ENCODE peak calls at places on chromosomes 4 and X, in six cellular contexts. E, U, G, C, I and H are unnamed samples.
A peak's percentile ranks its signal among the peaks of the same experiment; 100 is the strongest.

GRCh38 chr4:7625073-7625472 is 190.3 kb upstream of the PSAPL1 start:
- DNase-seq in C (no peak), G (no peak), I (no peak), E (peak; percentile 49), U (no peak), H (no peak)

GRCh38 chrX:47587091-47587891 is 5.1 kb downstream of the TIMP1 start:
- DNase-seq in C (no peak), U (no peak), I (no peak), G (no peak), E (peak; percentile 27), H (no peak)

GRCh38 chrX:97876697-97877407 is 993.1 kb downstream of the RPA4 start:
- DNase-seq in G (no peak), C (no peak), E (no peak), U (no peak), I (no peak), H (no peak)

GRCh38 chr4:112515278-112516075 is 503 bp downstream of the NEUROG2 start:
- DNase-seq in E (no peak), G (peak; percentile 60), C (peak; percentile 47), U (peak; percentile 79), I (peak; percentile 63), H (peak; percentile 42)

GRCh38 chr4:153154010-153154975 is 50.0 kb upstream of the TRIM2 start:
- DNase-seq in G (no peak), C (peak; percentile 42), I (no peak), U (no peak), E (peak; percentile 68), H (no peak)

GRCh38 chr4:73871911-73872310 is 2.7 kb downstream of the CXCL1 start:
- DNase-seq in I (no peak), E (no peak), C (peak; percentile 55), G (no peak), U (no peak), H (no peak)

GRCh38 chrX:29659911-29660310 is 555.5 kb upstream of the MAGEB2 start:
- DNase-seq in G (no peak), E (no peak), I (no peak), U (no peak), C (no peak), H (no peak)

GRCh38 chrX:25721564-25721963 is 416.6 kb upstream of the MAGEB18 start:
- DNase-seq in E (no peak), C (no peak), I (no peak), U (no peak), G (peak; percentile 4), H (peak; percentile 0)

GRCh38 chrX:7270018-7270417 is 122.1 kb upstream of the PUDP start:
- DNase-seq in I (no peak), U (no peak), E (peak; percentile 58), G (no peak), C (peak; percentile 69), H (no peak)

GRCh38 chr4:82491251-82491960 is 61.0 kb downstream of the ENOPH1 start:
- DNase-seq in U (no peak), C (no peak), I (no peak), E (no peak), G (no peak), H (no peak)

GRCh38 chr4:37434469-37434868 is 189.9 kb downstream of the NWD2 start:
- DNase-seq in U (no peak), C (peak; percentile 3), G (peak; percentile 32), I (no peak), E (peak; percentile 10), H (no peak)

GRCh38 chrX:12115377-12115776 is 22.9 kb upstream of the FRMPD4 start:
- DNase-seq in I (peak; percentile 56), C (peak; percentile 1), E (no peak), G (peak; percentile 62), U (peak; percentile 64), H (no peak)

GRCh38 chr4:77190053-77190452 is 33.0 kb downstream of the CCNG2 start:
- DNase-seq in C (no peak), U (no peak), E (peak; percentile 6), G (peak; percentile 37), I (no peak), H (no peak)

GRCh38 chr4:121943941-121944340 is 7.9 kb downstream of the TRPC3 start:
- DNase-seq in E (no peak), I (peak; percentile 81), G (peak; percentile 85), C (peak; percentile 11), U (peak; percentile 86), H (no peak)

GRCh38 chr4:39085891-39086290 is 23.9 kb downstream of the KLHL5 start:
- DNase-seq in C (no peak), E (no peak), G (no peak), U (no peak), I (no peak), H (no peak)

GRCh38 chr4:97404876-97405523 is 738.3 kb downstream of the STPG2 start:
- DNase-seq in C (no peak), U (no peak), E (no peak), I (no peak), G (no peak), H (no peak)

GRCh38 chr4:128228778-128229457 is 58.7 kb downstream of the PGRMC2 start:
- DNase-seq in E (peak; percentile 62), I (no peak), C (no peak), G (no peak), U (no peak), H (no peak)

GRCh38 chr4:3780347-3781171 is 14.4 kb downstream of the ADRA2C start:
- DNase-seq in I (peak; percentile 62), C (no peak), E (no peak), U (no peak), G (peak; percentile 90), H (no peak)

GRCh38 chr4:168811793-168812651 is 198.0 kb downstream of the CBR4 start:
- DNase-seq in U (no peak), C (peak; percentile 87), E (peak; percentile 79), I (no peak), G (no peak), H (no peak)

GRCh38 chr4:143026459-143027170 is 158.1 kb upstream of the USP38 start:
- DNase-seq in G (no peak), I (no peak), U (no peak), E (peak; percentile 7), C (no peak), H (no peak)

DNA sequence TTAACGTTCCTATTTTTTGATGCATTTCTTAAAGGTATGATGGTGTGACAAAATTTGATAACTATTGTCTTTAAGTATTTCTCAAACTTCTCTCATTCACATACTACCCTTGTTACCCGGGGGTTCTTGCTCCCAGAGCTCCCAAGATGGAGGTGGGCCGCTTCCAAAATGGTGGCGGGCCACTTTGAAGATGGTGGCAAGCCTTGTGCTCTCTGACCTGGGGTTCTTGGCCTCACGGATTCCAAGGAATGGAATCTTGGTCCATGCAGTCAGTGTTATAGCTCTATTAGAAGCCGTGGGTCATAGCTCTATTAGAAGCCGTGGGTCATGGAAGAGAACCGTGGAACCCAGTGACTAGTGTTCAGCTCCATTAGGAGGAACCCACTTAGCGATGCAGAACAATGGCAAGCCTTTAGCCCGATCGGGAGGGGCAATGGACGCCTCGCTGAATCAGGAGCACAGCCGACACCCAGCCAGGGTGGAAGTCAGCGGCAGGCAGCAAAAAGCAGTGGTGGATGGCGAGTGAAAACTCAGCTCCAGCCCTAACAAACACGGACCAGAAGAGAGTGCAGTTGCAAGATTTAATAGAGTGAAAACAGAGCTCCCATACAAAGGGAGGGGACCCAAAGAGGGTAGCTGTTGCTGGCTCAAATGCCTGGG is 403.4 kb downstream of the MAPK10 start:
- DNase-seq in C (no peak), U (no peak), I (peak; percentile 39), G (no peak), E (no peak), H (no peak)
- H2BK15ac ChIP-seq in C (no peak overlapping the region), U (no peak overlapping the region), I (no peak overlapping the region), G (no peak overlapping the region), E (no peak overlapping the region), H (no peak overlapping the region)

GRCh38 chr4:140870427-140870826 is 114.2 kb upstream of the TBC1D9 start:
- DNase-seq in G (no peak), E (no peak), C (no peak), U (no peak), I (no peak), H (no peak)

GRCh38 chr4:140877781-140878180 is 121.6 kb upstream of the TBC1D9 start:
- DNase-seq in G (no peak), C (no peak), E (no peak), I (no peak), U (no peak), H (no peak)

GRCh38 chr4:140871368-140871767 is 115.2 kb upstream of the TBC1D9 start:
- DNase-seq in G (no peak), U (no peak), C (no peak), I (no peak), E (no peak), H (no peak)

GRCh38 chr4:140876597-140877364 is 120.6 kb upstream of the TBC1D9 start:
- DNase-seq in G (no peak), I (no peak), U (no peak), E (peak; percentile 66), C (no peak), H (no peak)

DNA sequence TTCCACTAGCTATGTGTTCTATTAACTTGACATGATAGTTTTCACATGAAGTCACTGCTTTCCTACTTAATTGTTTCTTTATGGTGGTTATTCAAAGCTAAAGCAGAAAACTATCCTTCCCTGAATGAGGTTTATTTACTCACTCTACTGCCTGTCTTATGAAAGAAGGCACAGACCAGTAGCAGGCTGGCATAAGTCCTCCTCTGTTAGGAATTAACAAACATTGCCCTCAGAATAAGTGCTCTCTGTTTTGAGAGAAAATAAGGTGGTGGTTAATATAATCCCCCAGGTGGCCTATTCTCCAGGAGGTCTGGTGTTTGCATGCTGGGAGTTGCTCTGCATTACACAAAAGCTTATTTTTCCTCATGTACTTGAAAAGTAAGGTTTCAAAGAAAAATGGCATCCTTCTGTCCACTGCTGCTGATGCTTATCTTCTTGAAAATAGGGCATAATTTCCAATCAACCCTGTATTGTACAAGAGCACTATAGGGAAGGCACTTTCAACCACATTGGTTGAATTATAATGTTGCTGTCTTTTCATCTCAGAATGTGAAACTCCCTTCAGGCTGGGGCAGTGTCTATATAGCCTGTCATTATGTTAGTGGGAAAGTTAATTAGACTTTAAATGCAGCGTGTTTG is 119.7 kb upstream of the TBC1D9 start:
- DNase-seq in E (no peak), U (no peak), G (no peak), C (no peak), I (no peak), H (no peak)
- H2BK15ac ChIP-seq in E (no peak overlapping the region), U (no peak overlapping the region), G (no peak overlapping the region), C (no peak overlapping the region), I (no peak overlapping the region), H (no peak overlapping the region)

GRCh38 chrX:41474726-41475100 is 27.6 kb downstream of the NYX start:
- DNase-seq in C (no peak), I (peak; percentile 49), U (no peak), G (peak; percentile 13), E (no peak), H (no peak)
- H2BK15ac ChIP-seq in C (no peak overlapping the region), I (no peak overlapping the region), U (peak overlapping the region; percentile 72), G (no peak overlapping the region), E (no peak overlapping the region), H (peak overlapping the region; percentile 96)

DNA sequence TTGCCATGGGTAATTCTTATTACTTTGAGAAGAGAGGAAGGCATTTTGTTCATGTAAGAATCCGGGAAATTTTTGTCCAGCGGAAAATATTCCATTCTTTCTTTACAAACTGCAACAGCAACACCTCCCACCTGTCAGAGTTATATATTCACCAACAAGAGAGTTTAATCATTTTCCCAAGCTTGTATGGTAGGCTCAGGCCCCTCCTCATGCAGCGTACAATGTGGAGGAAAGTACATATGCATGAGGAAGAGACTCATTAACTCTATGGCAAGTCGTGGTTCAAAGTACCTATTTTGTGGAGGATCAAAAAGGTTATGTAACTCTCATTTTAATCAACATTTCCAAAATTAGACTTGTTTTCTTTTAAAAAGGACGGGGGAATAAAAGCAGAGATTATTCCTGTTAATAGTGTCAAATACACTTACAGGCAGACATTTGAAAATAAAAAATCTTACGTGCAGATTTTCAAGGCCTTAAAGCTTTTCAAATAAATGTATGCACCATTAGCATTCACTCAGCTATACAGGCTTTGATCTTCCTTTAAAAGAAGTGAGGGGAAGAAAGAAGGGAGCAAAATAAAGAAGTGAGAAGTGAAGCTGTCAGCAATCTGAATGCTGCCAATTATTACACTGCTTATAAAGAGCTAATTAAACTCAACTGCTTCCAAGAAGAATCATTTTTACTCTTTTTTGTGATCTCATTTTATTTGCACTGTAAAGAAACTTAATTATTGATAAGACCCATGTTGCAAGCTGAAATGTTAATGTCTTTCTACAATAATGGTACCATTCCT is 204.8 kb downstream of the FAT4 start:
- DNase-seq in E (no peak), C (no peak), G (no peak), I (no peak), U (no peak), H (no peak)
- H2BK15ac ChIP-seq in E (no peak overlapping the region), C (no peak overlapping the region), G (no peak overlapping the region), I (no peak overlapping the region), U (no peak overlapping the region), H (no peak overlapping the region)